ENCODE peak calls at places on chromosome 17, in four cellular contexts. One of them, this sample, is unnamed.
A peak's percentile ranks its signal among the peaks of the same experiment; 100 is the strongest.

GRCh38 chr17:80191720-80192265 is 22.0 kb downstream of the CARD14 start:
- DNase-seq in BE2C: no peak
- DNase-seq in MG63: no peak
- DNase-seq in vagina: no peak
- DNase-seq in this sample: no peak

GRCh38 chr17:18084256-18084655 is 3.5 kb upstream of the DRG2 start:
- DNase-seq in vagina: no peak
- DNase-seq in BE2C: no peak
- DNase-seq in MG63: no peak
- DNase-seq in this sample: no peak

GRCh38 chr17:77957215-77957868 is 1.2 kb upstream of the TNRC6C start:
- DNase-seq in MG63: no peak
- DNase-seq in BE2C: no peak
- DNase-seq in vagina: no peak
- DNase-seq in this sample: no peak

GRCh38 chr17:28405632-28406477 is at the start of gene SLC46A1:
- DNase-seq in vagina: no peak
- DNase-seq in MG63: peak; percentile 72
- DNase-seq in BE2C: peak; percentile 51
- DNase-seq in this sample: peak; percentile 80

GRCh38 chr17:7587420-7587786 is 2.5 kb downstream of the SOX15 start:
- DNase-seq in MG63: peak; percentile 67
- DNase-seq in BE2C: no peak
- DNase-seq in vagina: no peak
- DNase-seq in this sample: no peak

GRCh38 chr17:66441012-66441703 is 138.7 kb downstream of the PRKCA start:
- DNase-seq in MG63: peak; percentile 67
- DNase-seq in vagina: no peak
- DNase-seq in BE2C: no peak
- DNase-seq in this sample: no peak

GRCh38 chr17:81004336-81005015 is 12.8 kb downstream of the CHMP6 start:
- DNase-seq in BE2C: no peak
- DNase-seq in MG63: no peak
- DNase-seq in vagina: no peak
- DNase-seq in this sample: no peak

GRCh38 chr17:43316522-43317142 is 82.2 kb upstream of the ARL4D start:
- DNase-seq in BE2C: no peak
- DNase-seq in MG63: peak; percentile 23
- DNase-seq in vagina: no peak
- DNase-seq in this sample: peak; percentile 69

GRCh38 chr17:78027121-78027520 is 68.6 kb downstream of the TNRC6C start:
- DNase-seq in BE2C: no peak
- DNase-seq in vagina: no peak
- DNase-seq in MG63: no peak
- DNase-seq in this sample: no peak

GRCh38 chr17:69608114-69608513 is 193.6 kb downstream of the MAP2K6 start:
- DNase-seq in vagina: no peak
- DNase-seq in MG63: no peak
- DNase-seq in BE2C: no peak
- DNase-seq in this sample: no peak

GRCh38 chr17:28394717-28395116 is 11.3 kb downstream of the SLC46A1 start:
- DNase-seq in BE2C: no peak
- DNase-seq in MG63: no peak
- DNase-seq in vagina: no peak
- DNase-seq in this sample: no peak

GRCh38 chr17:16255481-16255901 is 38.5 kb downstream of the PIGL start:
- DNase-seq in MG63: peak; percentile 74
- DNase-seq in BE2C: no peak
- DNase-seq in vagina: no peak
- DNase-seq in this sample: peak; percentile 40

GRCh38 chr17:17416007-17416399 is 60.8 kb upstream of the MED9 start:
- DNase-seq in MG63: no peak
- DNase-seq in BE2C: peak; percentile 23
- DNase-seq in vagina: no peak
- DNase-seq in this sample: peak; percentile 26

GRCh38 chr17:28552201-28552999 is at the start of gene UNC119:
- DNase-seq in vagina: no peak
- DNase-seq in MG63: peak; percentile 77
- DNase-seq in BE2C: peak; percentile 76
- DNase-seq in this sample: peak; percentile 75

GRCh38 chr17:1034652-1035210 is 37.8 kb downstream of the TIMM22 start:
- DNase-seq in vagina: no peak
- DNase-seq in BE2C: no peak
- DNase-seq in MG63: no peak
- DNase-seq in this sample: peak; percentile 44

GRCh38 chr17:58325976-58326468 is 2.6 kb downstream of the TSPOAP1 start:
- DNase-seq in BE2C: no peak
- DNase-seq in MG63: no peak
- DNase-seq in vagina: no peak
- DNase-seq in this sample: peak; percentile 62

GRCh38 chr17:7881655-7882054 is 6.9 kb upstream of the CHD3 start:
- DNase-seq in vagina: no peak
- DNase-seq in BE2C: peak; percentile 71
- DNase-seq in MG63: no peak
- DNase-seq in this sample: no peak

GRCh38 chr17:56833812-56834379 is at the start of the genes C17orf67 and DGKE:
- DNase-seq in BE2C: peak; percentile 95
- DNase-seq in vagina: no peak
- DNase-seq in MG63: peak; percentile 97
- DNase-seq in this sample: peak; percentile 99

GRCh38 chr17:19753049-19753444 is 4.9 kb upstream of the ALDH3A1 start:
- DNase-seq in vagina: no peak
- DNase-seq in BE2C: no peak
- DNase-seq in MG63: peak; percentile 97
- DNase-seq in this sample: no peak

GRCh38 chr17:66689192-66689591 is 145.7 kb upstream of the CACNG5 start:
- DNase-seq in BE2C: no peak
- DNase-seq in vagina: peak; percentile 3
- DNase-seq in MG63: no peak
- DNase-seq in this sample: no peak

GRCh38 chr17:4394208-4395110 is 28.0 kb upstream of the UBE2G1 start:
- DNase-seq in MG63: no peak
- DNase-seq in BE2C: no peak
- DNase-seq in vagina: no peak
- DNase-seq in this sample: no peak

GRCh38 chr17:36608794-36609497 is 7.6 kb downstream of the MRM1 start:
- DNase-seq in vagina: no peak
- DNase-seq in MG63: no peak
- DNase-seq in BE2C: peak; percentile 78
- DNase-seq in this sample: peak; percentile 70

GRCh38 chr17:40293363-40293762 is 5.7 kb downstream of the CDC6 start:
- DNase-seq in vagina: no peak
- DNase-seq in BE2C: no peak
- DNase-seq in MG63: no peak
- DNase-seq in this sample: no peak

GRCh38 chr17:35733366-35733765 is 1.9 kb downstream of the RASL10B start:
- DNase-seq in vagina: peak; percentile 64
- DNase-seq in BE2C: no peak
- DNase-seq in MG63: no peak
- DNase-seq in this sample: no peak

GRCh38 chr17:6105608-6106007 is 35.4 kb downstream of the WSCD1 start:
- DNase-seq in BE2C: no peak
- DNase-seq in vagina: no peak
- DNase-seq in MG63: no peak
- DNase-seq in this sample: peak; percentile 0

GRCh38 chr17:39002991-39003715 is 36.0 kb upstream of the FBXO47 start:
- DNase-seq in BE2C: no peak
- DNase-seq in MG63: no peak
- DNase-seq in vagina: no peak
- DNase-seq in this sample: peak; percentile 63

GRCh38 chr17:43940630-43941029 is 1.6 kb downstream of the PPY start:
- DNase-seq in BE2C: peak; percentile 84
- DNase-seq in vagina: no peak
- DNase-seq in MG63: peak; percentile 37
- DNase-seq in this sample: peak; percentile 93

GRCh38 chr17:11319894-11320293 is 78.9 kb downstream of the SHISA6 start:
- DNase-seq in MG63: no peak
- DNase-seq in BE2C: no peak
- DNase-seq in vagina: no peak
- DNase-seq in this sample: no peak

GRCh38 chr17:61815863-61816523 is 47.3 kb downstream of the BRIP1 start:
- DNase-seq in BE2C: no peak
- DNase-seq in MG63: no peak
- DNase-seq in vagina: no peak
- DNase-seq in this sample: no peak

GRCh38 chr17:80951121-80952090 is 40.2 kb upstream of the CHMP6 start:
- DNase-seq in BE2C: no peak
- DNase-seq in MG63: no peak
- DNase-seq in vagina: no peak
- DNase-seq in this sample: no peak

GRCh38 chr17:73288534-73289302 is 23.1 kb downstream of the CDC42EP4 start:
- DNase-seq in vagina: no peak
- DNase-seq in MG63: no peak
- DNase-seq in BE2C: no peak
- DNase-seq in this sample: no peak

GRCh38 chr17:82748756-82749155 is 3.1 kb upstream of the TBCD start:
- DNase-seq in MG63: no peak
- DNase-seq in BE2C: no peak
- DNase-seq in vagina: no peak
- DNase-seq in this sample: no peak
- H3K9me3 ChIP-seq in MG63: peaks cover 8% of the 10 kb centered on the region
- H3K9me3 ChIP-seq in BE2C: no peaks in the 10 kb centered on the region
- H3K9me3 ChIP-seq in vagina: no peaks in the 10 kb centered on the region
- H3K9me3 ChIP-seq in this sample: peaks cover 26% of the 10 kb centered on the region

GRCh38 chr17:41928693-41929251 is 1.6 kb upstream of the ODAD4 start:
- DNase-seq in BE2C: no peak
- DNase-seq in MG63: no peak
- DNase-seq in vagina: no peak
- DNase-seq in this sample: no peak
- H3K4me3 ChIP-seq in BE2C: no peak overlapping the region
- H3K4me3 ChIP-seq in MG63: no peak overlapping the region
- H3K4me3 ChIP-seq in vagina: no peak overlapping the region
- H3K4me3 ChIP-seq in this sample: no peak overlapping the region

GRCh38 chr17:26792486-26792885 is 501.4 kb upstream of the WSB1 start:
- DNase-seq in BE2C: no peak
- DNase-seq in MG63: no peak
- DNase-seq in vagina: no peak
- DNase-seq in this sample: no peak
- H3K9me3 ChIP-seq in BE2C: no peaks in the 10 kb centered on the region
- H3K9me3 ChIP-seq in MG63: peaks cover 43% of the 10 kb centered on the region
- H3K9me3 ChIP-seq in vagina: peaks cover 8% of the 10 kb centered on the region
- H3K9me3 ChIP-seq in this sample: peaks cover 31% of the 10 kb centered on the region

DNA sequence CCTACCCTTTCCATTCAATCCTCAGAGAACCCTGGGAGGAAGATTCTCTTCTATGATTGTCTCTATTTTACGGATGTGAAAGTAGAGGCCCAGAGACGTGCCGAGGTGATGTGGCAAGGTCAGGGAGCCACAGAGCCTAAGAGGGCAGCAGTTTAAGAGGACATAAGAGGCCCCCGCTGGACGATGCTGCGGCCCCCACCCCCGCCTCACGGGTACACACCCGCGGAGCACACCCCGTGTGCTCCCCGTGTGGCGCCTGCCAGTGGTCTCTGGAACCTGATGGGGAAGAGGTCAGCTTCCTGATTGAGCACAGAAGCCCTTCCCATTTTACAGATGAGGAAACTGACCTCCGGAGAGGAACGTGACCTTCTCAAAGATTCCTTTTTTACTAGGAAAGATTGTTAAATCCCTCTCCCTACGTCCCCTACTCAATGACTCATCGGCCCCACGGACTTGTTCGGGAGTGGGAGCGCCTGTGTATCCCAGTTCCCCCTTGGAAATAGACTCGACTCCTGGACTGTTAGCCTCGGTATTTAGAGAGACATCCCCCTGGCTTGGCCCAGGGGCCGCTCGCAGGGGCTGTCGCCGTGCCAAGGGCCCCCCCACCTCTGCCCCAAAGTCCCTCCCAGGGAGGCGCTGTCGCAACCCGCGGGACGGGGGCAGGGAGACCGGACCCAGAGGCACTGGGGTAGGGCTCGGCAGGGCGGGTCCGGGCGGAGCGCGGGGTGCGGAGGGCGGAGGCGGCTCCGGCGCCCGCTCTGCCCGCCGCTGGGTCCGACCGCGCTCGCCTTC is at the start of gene ABCC3:
- DNase-seq in vagina: no peak
- DNase-seq in MG63: peak; percentile 63
- DNase-seq in BE2C: peak; percentile 34
- DNase-seq in this sample: no peak
- H3K4me3 ChIP-seq in vagina: peak within 1 kb of the TSS; percentile 47
- H3K4me3 ChIP-seq in MG63: peak within 1 kb of the TSS; percentile 40
- H3K4me3 ChIP-seq in BE2C: peak within 1 kb of the TSS; percentile 46
- H3K4me3 ChIP-seq in this sample: no peak within 1 kb of the TSS

GRCh38 chr17:64786337-64786736 is 124.2 kb upstream of the SMURF2 start:
- DNase-seq in BE2C: no peak
- DNase-seq in vagina: no peak
- DNase-seq in MG63: peak; percentile 89
- DNase-seq in this sample: no peak

GRCh38 chr17:64787921-64788271 is 125.8 kb upstream of the SMURF2 start:
- DNase-seq in MG63: no peak
- DNase-seq in vagina: no peak
- DNase-seq in BE2C: no peak
- DNase-seq in this sample: no peak

GRCh38 chr17:64788286-64789060 is 126.4 kb upstream of the SMURF2 start:
- DNase-seq in vagina: no peak
- DNase-seq in BE2C: no peak
- DNase-seq in MG63: no peak
- DNase-seq in this sample: no peak

GRCh38 chr17:64785050-64785449 is 122.9 kb upstream of the SMURF2 start:
- DNase-seq in vagina: peak; percentile 88
- DNase-seq in BE2C: no peak
- DNase-seq in MG63: no peak
- DNase-seq in this sample: peak; percentile 74

DNA sequence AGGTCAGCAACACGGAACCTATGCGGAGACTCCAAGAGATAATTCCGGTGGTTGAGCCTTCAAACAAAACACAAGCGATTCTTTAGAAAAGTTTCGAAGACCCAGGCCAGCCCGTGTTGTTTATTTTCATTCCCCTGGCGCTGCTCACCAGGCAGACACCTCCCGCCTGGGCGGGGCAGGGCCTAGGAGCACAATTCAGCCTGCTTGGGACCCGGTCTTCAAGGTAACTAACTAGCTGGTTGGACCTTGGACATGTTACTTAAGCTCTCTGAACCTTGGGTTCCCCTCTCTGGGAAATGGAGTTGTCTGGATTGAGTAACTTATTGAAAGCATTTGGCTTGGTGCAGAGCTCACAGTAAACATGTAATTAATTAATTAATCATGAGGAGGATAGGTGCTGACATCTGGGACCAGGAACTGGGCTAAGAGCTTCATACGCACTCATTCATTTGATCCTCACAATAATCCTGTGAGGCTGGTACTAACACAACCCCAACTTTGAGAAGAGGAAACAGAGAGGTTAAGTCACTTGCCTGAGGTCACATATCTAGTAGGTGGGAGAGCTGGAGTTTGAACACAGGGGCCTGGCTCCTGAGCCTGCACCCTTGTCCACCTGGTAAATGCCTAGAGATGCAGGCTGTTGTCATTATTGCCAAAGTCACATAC is 125.3 kb upstream of the SMURF2 start:
- DNase-seq in MG63: no peak
- DNase-seq in BE2C: no peak
- DNase-seq in vagina: no peak
- DNase-seq in this sample: no peak
- H3K9me3 ChIP-seq in MG63: no peaks in the 10 kb centered on the region
- H3K9me3 ChIP-seq in BE2C: no peaks in the 10 kb centered on the region
- H3K9me3 ChIP-seq in vagina: no peaks in the 10 kb centered on the region
- H3K9me3 ChIP-seq in this sample: no peaks in the 10 kb centered on the region

This sample was measured in WERI-Rb-1.